ENCODE peak calls at places on chromosomes 4 and X, in nine cellular contexts. X is stimulated activated CD4-positive, alpha-beta T cell treated with anti-CD3 and anti-CD28 coated beads, Interleukin-1b, Interleukin-23, amount 100 ng/mL, for 4 hours; Q is foreskin fibroblast; O is activated CD8-positive, alpha-beta T cell treated with anti-CD3 and anti-CD28 coated beads, Interleukin-2, amount 10 ng/mL, durations not matched to agents 7 days and 5 days; K is fibroblast of the conjunctiva; Y is activated CD8-positive, alpha-beta memory T cell treated with anti-CD3 and anti-CD28 coated beads, Interleukin-2, amount 50 U/mL, for 48 hours; J is NAMALWA; L is lung; F is astrocyte. S is an unnamed sample.

GRCh38 chr4:29908276-29908675 is 811.9 kb upstream of the PCDH7 start:
- DNase-seq in O (no peak), K (no peak), Q (no peak), J (no peak), L (no peak), X (no peak), F (no peak), Y (no peak), S (no peak)

GRCh38 chr4:76744253-76744921 is 153.6 kb downstream of the SOWAHB start:
- DNase-seq in Q (no peak), K (no peak), O (no peak), F (peak), X (no peak), Y (no peak), L (no peak), J (no peak), S (no peak)

GRCh38 chr4:5928241-5928640 is 35.4 kb upstream of the CRMP1 start:
- DNase-seq in Y (no peak), X (no peak), K (no peak), O (no peak), Q (no peak), L (no peak), F (no peak), J (no peak), S (no peak)

GRCh38 chrX:46754450-46755075 is 4.4 kb downstream of the SLC9A7 start:
- DNase-seq in O (no peak), K (no peak), Q (no peak), X (no peak), F (no peak), J (peak), L (no peak), Y (no peak), S (no peak)

GRCh38 chr4:17561195-17561909 is 15.6 kb upstream of the LAP3 start:
- DNase-seq in O (no peak), J (no peak), K (peak), Y (no peak), L (no peak), Q (peak), X (no peak), F (peak), S (no peak)

GRCh38 chr4:98625920-98626319 is 32.5 kb downstream of the TSPAN5 start:
- DNase-seq in F (no peak), Q (no peak), Y (no peak), O (no peak), K (no peak), X (no peak), L (no peak), J (no peak), S (no peak)

GRCh38 chr4:94918543-94918942 is 160.8 kb downstream of the BMPR1B start:
- DNase-seq in K (no peak), J (no peak), Q (no peak), L (no peak), X (no peak), Y (no peak), F (no peak), O (no peak), S (no peak)

GRCh38 chrX:108601276-108601675 is 135.1 kb downstream of the IRS4 start:
- DNase-seq in J (no peak), F (no peak), L (no peak), Y (no peak), O (no peak), K (no peak), X (no peak), Q (no peak), S (no peak)

GRCh38 chrX:149515954-149516602 is 11.0 kb upstream of the IDS start:
- DNase-seq in X (no peak), Y (no peak), L (no peak), K (no peak), J (no peak), Q (no peak), F (no peak), O (no peak), S (no peak)

GRCh38 chr4:109588176-109588575 is 28.1 kb downstream of the MCUB start:
- DNase-seq in Q (no peak), K (no peak), L (no peak), O (peak), J (no peak), Y (no peak), F (no peak), X (peak), S (peak)

GRCh38 chr4:94641702-94642560 is 115.8 kb upstream of the BMPR1B start:
- DNase-seq in Y (no peak), J (no peak), K (no peak), Q (peak), O (no peak), X (no peak), L (no peak), F (peak), S (no peak)

S was measured in activated naive CD8-positive, alpha-beta T cell treated with anti-CD3 and anti-CD28 coated beads for 36 hours.